ENCODE peak calls at places on chromosomes 11 and 22, in seven cellular contexts. One of them, this sample, is unnamed.

GRCh38 chr11:134513585-134514120 is 101.6 kb upstream of the B3GAT1 start:
- DNase-seq in PC-9: no peak
- DNase-seq in left lung: peak; percentile 5
- DNase-seq in SJSA1: no peak
- DNase-seq in astrocyte: no peak
- DNase-seq in NT2/D1: no peak
- DNase-seq in mammary epithelial cell: no peak
- DNase-seq in this sample: no peak

GRCh38 chr22:22903355-22903777 is 15.8 kb downstream of the IGLL5 start:
- DNase-seq in mammary epithelial cell: no peak
- DNase-seq in left lung: no peak
- DNase-seq in SJSA1: no peak
- DNase-seq in astrocyte: no peak
- DNase-seq in NT2/D1: no peak
- DNase-seq in PC-9: no peak
- DNase-seq in this sample: no peak

GRCh38 chr11:103013426-103013825 is 57.9 kb upstream of the MMP13 start:
- DNase-seq in SJSA1: no peak
- DNase-seq in left lung: no peak
- DNase-seq in PC-9: no peak
- DNase-seq in astrocyte: no peak
- DNase-seq in mammary epithelial cell: no peak
- DNase-seq in NT2/D1: no peak
- DNase-seq in this sample: no peak

GRCh38 chr11:42422094-42422493 is 889.7 kb upstream of the API5 start:
- DNase-seq in mammary epithelial cell: peak; percentile 32
- DNase-seq in astrocyte: peak; percentile 60
- DNase-seq in PC-9: no peak
- DNase-seq in NT2/D1: no peak
- DNase-seq in SJSA1: no peak
- DNase-seq in left lung: no peak
- DNase-seq in this sample: no peak

GRCh38 chr22:23133922-23134321 is 7.9 kb downstream of the RSPH14 start:
- DNase-seq in mammary epithelial cell: no peak
- DNase-seq in SJSA1: no peak
- DNase-seq in PC-9: no peak
- DNase-seq in astrocyte: no peak
- DNase-seq in NT2/D1: no peak
- DNase-seq in left lung: no peak
- DNase-seq in this sample: no peak

GRCh38 chr11:76861490-76861953 is 804 bp downstream of the ACER3 start:
- DNase-seq in SJSA1: no peak
- DNase-seq in mammary epithelial cell: peak; percentile 19
- DNase-seq in NT2/D1: no peak
- DNase-seq in left lung: no peak
- DNase-seq in PC-9: no peak
- DNase-seq in astrocyte: peak; percentile 3
- DNase-seq in this sample: peak; percentile 38

GRCh38 chr11:15901790-15902189 is 454.6 kb downstream of the SOX6 start:
- DNase-seq in left lung: no peak
- DNase-seq in NT2/D1: no peak
- DNase-seq in PC-9: peak; percentile 46
- DNase-seq in astrocyte: no peak
- DNase-seq in mammary epithelial cell: no peak
- DNase-seq in SJSA1: no peak
- DNase-seq in this sample: no peak

GRCh38 chr11:131644204-131644603 is 273.8 kb downstream of the NTM start:
- DNase-seq in PC-9: no peak
- DNase-seq in mammary epithelial cell: no peak
- DNase-seq in SJSA1: no peak
- DNase-seq in astrocyte: no peak
- DNase-seq in NT2/D1: no peak
- DNase-seq in left lung: no peak
- DNase-seq in this sample: no peak

GRCh38 chr11:762421-763072 is 14.7 kb downstream of the GATD1 start:
- DNase-seq in astrocyte: peak; percentile 68
- DNase-seq in left lung: no peak
- DNase-seq in NT2/D1: no peak
- DNase-seq in SJSA1: peak; percentile 65
- DNase-seq in mammary epithelial cell: peak; percentile 87
- DNase-seq in PC-9: peak; percentile 93
- DNase-seq in this sample: no peak

GRCh38 chr11:13694115-13694514 is 25.6 kb downstream of the FAR1 start:
- DNase-seq in left lung: no peak
- DNase-seq in NT2/D1: no peak
- DNase-seq in SJSA1: no peak
- DNase-seq in astrocyte: no peak
- DNase-seq in mammary epithelial cell: no peak
- DNase-seq in PC-9: no peak
- DNase-seq in this sample: no peak

GRCh38 chr11:1005913-1006312 is 30.6 kb downstream of the MUC6 start:
- DNase-seq in astrocyte: no peak
- DNase-seq in left lung: no peak
- DNase-seq in NT2/D1: no peak
- DNase-seq in PC-9: no peak
- DNase-seq in mammary epithelial cell: no peak
- DNase-seq in SJSA1: no peak
- DNase-seq in this sample: no peak

GRCh38 chr11:115580416-115580815 is 76.2 kb upstream of the CADM1 start:
- DNase-seq in PC-9: no peak
- DNase-seq in NT2/D1: no peak
- DNase-seq in mammary epithelial cell: no peak
- DNase-seq in left lung: no peak
- DNase-seq in astrocyte: no peak
- DNase-seq in SJSA1: no peak
- DNase-seq in this sample: no peak

GRCh38 chr11:48081151-48082010 is 101.0 kb downstream of the PTPRJ start:
- DNase-seq in SJSA1: peak; percentile 87
- DNase-seq in NT2/D1: no peak
- DNase-seq in astrocyte: peak; percentile 88
- DNase-seq in PC-9: no peak
- DNase-seq in mammary epithelial cell: peak; percentile 76
- DNase-seq in left lung: peak; percentile 71
- DNase-seq in this sample: no peak

GRCh38 chr11:102332611-102332994 is 14.4 kb upstream of the BIRC2 start:
- DNase-seq in left lung: no peak
- DNase-seq in SJSA1: no peak
- DNase-seq in astrocyte: no peak
- DNase-seq in mammary epithelial cell: no peak
- DNase-seq in NT2/D1: no peak
- DNase-seq in PC-9: peak; percentile 19
- DNase-seq in this sample: no peak

GRCh38 chr11:34181856-34182405 is 76.5 kb downstream of the NAT10 start:
- DNase-seq in PC-9: no peak
- DNase-seq in left lung: no peak
- DNase-seq in NT2/D1: no peak
- DNase-seq in mammary epithelial cell: no peak
- DNase-seq in SJSA1: no peak
- DNase-seq in astrocyte: no peak
- DNase-seq in this sample: no peak

GRCh38 chr11:106724293-106724892 is 293.9 kb downstream of the GUCY1A2 start:
- DNase-seq in astrocyte: peak; percentile 66
- DNase-seq in mammary epithelial cell: no peak
- DNase-seq in NT2/D1: no peak
- DNase-seq in PC-9: no peak
- DNase-seq in SJSA1: no peak
- DNase-seq in left lung: no peak
- DNase-seq in this sample: no peak

GRCh38 chr11:24226606-24227005 is 270.2 kb upstream of the LUZP2 start:
- DNase-seq in left lung: no peak
- DNase-seq in NT2/D1: no peak
- DNase-seq in PC-9: no peak
- DNase-seq in astrocyte: no peak
- DNase-seq in mammary epithelial cell: no peak
- DNase-seq in SJSA1: no peak
- DNase-seq in this sample: no peak

GRCh38 chr22:23243859-23244689 is 63.8 kb downstream of the BCR start:
- DNase-seq in SJSA1: no peak
- DNase-seq in astrocyte: no peak
- DNase-seq in NT2/D1: no peak
- DNase-seq in mammary epithelial cell: no peak
- DNase-seq in left lung: no peak
- DNase-seq in PC-9: no peak
- DNase-seq in this sample: no peak

GRCh38 chr11:67389477-67389876 is 2.3 kb upstream of the RAD9A start:
- DNase-seq in NT2/D1: peak; percentile 65
- DNase-seq in SJSA1: no peak
- DNase-seq in PC-9: no peak
- DNase-seq in left lung: no peak
- DNase-seq in astrocyte: no peak
- DNase-seq in mammary epithelial cell: no peak
- DNase-seq in this sample: peak; percentile 80

GRCh38 chr11:35794850-35795249 is 132.3 kb downstream of the TRIM44 start:
- DNase-seq in left lung: no peak
- DNase-seq in PC-9: peak; percentile 83
- DNase-seq in astrocyte: peak; percentile 75
- DNase-seq in NT2/D1: no peak
- DNase-seq in SJSA1: no peak
- DNase-seq in mammary epithelial cell: peak; percentile 70
- DNase-seq in this sample: no peak

GRCh38 chr11:126607374-126607773 is 251.9 kb downstream of the ST3GAL4 start:
- DNase-seq in left lung: no peak
- DNase-seq in PC-9: no peak
- DNase-seq in mammary epithelial cell: peak; percentile 39
- DNase-seq in NT2/D1: no peak
- DNase-seq in SJSA1: peak; percentile 50
- DNase-seq in astrocyte: peak; percentile 27
- DNase-seq in this sample: peak; percentile 63

GRCh38 chr11:65316979-65317786 is 2.5 kb downstream of the CDC42EP2 start:
- DNase-seq in NT2/D1: no peak
- DNase-seq in left lung: no peak
- DNase-seq in SJSA1: no peak
- DNase-seq in PC-9: peak; percentile 88
- DNase-seq in astrocyte: peak; percentile 65
- DNase-seq in mammary epithelial cell: peak; percentile 79
- DNase-seq in this sample: no peak

DNA sequence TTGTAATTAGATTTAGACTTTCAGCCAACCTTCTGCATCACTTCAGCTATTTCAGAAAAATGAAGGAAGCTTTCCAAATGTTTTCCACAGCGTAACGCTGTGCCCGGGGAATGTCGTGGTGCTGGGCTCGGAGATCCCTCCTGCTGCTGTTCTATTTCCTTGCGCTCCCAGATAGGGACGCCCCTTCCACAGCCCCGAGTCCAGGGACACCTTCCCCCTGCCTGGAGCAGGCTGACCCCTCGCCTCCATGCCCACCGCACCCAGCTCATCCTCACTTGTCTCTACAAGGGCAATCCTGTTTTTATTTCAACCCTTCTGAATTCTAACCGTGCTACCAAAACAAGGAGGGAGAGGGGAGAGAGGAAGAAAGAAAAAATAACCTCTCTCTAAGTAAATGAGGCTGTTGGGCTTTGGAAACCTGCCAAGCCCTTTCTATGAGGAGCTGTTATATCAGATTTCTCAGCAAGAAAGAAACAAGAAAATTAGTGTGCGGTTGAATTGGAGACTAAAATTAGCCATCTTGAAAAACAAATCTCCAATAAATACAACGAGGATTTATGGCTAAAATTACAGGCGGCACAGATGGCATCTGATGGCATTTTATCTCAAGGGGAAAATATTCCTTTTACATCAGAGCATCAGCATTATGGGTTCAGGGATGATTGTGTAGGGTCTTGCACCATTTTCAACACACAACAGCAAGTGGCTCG is 366.9 kb downstream of the BRD1 start:
- DNase-seq in NT2/D1: no peak
- DNase-seq in left lung: no peak
- DNase-seq in PC-9: no peak
- DNase-seq in mammary epithelial cell: no peak
- DNase-seq in SJSA1: no peak
- DNase-seq in astrocyte: no peak
- DNase-seq in this sample: peak; percentile 24
- H3K4me1 ChIP-seq in NT2/D1: no peaks in the 10 kb centered on the region
- H3K4me1 ChIP-seq in left lung: no peaks in the 10 kb centered on the region
- H3K4me1 ChIP-seq in PC-9: no peaks in the 10 kb centered on the region
- H3K4me1 ChIP-seq in mammary epithelial cell: no peaks in the 10 kb centered on the region
- H3K4me1 ChIP-seq in SJSA1: no peaks in the 10 kb centered on the region
- H3K4me1 ChIP-seq in astrocyte: no peaks in the 10 kb centered on the region
- H3K4me1 ChIP-seq in this sample: no peaks in the 10 kb centered on the region

GRCh38 chr22:46297151-46297819 is 615 bp downstream of the GTSE1 start:
- DNase-seq in NT2/D1: peak; percentile 3
- DNase-seq in SJSA1: peak; percentile 61
- DNase-seq in left lung: no peak
- DNase-seq in astrocyte: peak; percentile 24
- DNase-seq in mammary epithelial cell: peak; percentile 45
- DNase-seq in PC-9: no peak
- DNase-seq in this sample: peak; percentile 24
- H3K4me3 ChIP-seq in NT2/D1: peak overlapping the region; percentile 72
- H3K4me3 ChIP-seq in SJSA1: peak overlapping the region; percentile 80
- H3K4me3 ChIP-seq in left lung: peak overlapping the region; percentile 49
- H3K4me3 ChIP-seq in astrocyte: peak overlapping the region; percentile 72
- H3K4me3 ChIP-seq in mammary epithelial cell: peak overlapping the region; percentile 72
- H3K4me3 ChIP-seq in PC-9: peak overlapping the region; percentile 73
- H3K4me3 ChIP-seq in this sample: peak overlapping the region; percentile 82

DNA sequence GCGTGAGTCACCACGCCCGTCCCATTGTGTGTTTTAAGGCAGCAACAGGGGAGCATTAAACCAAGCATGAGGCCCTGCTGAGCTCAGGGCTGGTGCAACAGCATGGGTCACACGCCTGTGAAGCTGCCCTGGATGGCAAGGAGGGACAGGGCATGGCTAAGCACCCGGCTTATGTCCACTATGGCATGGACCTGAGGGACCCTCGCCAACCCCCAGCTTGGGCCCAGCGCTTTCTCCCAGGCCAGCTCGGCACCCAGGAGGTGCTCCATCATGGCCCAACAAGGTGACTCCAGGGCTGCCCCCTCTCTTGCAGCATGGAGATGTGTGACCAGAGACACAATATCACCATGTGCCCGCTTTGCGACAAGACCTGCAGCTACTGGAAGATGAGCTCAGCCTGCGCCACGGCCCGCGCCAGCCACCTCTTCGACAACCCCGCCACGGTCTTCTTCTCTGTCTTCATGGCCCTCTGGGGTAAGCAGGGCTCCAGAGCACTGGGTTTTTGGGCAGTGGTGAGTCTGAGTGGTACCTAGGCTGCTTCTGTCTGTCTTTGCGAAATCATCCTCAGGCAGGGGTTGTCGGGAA is 53.6 kb downstream of the ANO1 start:
- DNase-seq in NT2/D1: no peak
- DNase-seq in astrocyte: no peak
- DNase-seq in mammary epithelial cell: no peak
- DNase-seq in SJSA1: no peak
- DNase-seq in left lung: no peak
- DNase-seq in PC-9: no peak
- DNase-seq in this sample: no peak
- H3K36me3 ChIP-seq in NT2/D1: no peaks in the 10 kb centered on the region
- H3K36me3 ChIP-seq in astrocyte: no peaks in the 10 kb centered on the region
- H3K36me3 ChIP-seq in mammary epithelial cell: peaks cover 32% of the 10 kb centered on the region
- H3K36me3 ChIP-seq in SJSA1: no peaks in the 10 kb centered on the region
- H3K36me3 ChIP-seq in left lung: no peaks in the 10 kb centered on the region
- H3K36me3 ChIP-seq in PC-9: peaks cover 69% of the 10 kb centered on the region
- H3K36me3 ChIP-seq in this sample: no peaks in the 10 kb centered on the region

DNA sequence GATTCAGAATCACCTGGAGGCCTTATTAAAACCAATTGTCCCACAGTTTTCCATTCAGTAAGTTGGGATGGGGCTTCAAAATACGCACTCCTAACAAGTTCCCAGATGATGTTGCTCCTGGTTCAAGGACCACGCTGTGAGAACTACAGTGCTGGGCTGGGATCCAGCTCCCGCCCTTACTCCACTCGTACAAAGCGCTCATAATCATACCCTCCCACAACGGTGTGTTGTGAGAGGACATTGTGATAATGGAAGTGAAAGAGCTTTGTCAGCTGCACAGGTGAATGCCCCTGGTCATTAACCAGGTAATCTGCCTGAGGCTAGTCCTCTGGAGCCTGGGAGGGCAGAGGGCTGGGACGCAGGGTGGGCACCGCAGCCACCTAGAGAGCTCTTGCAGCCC is 1.3 kb upstream of the CD82 start:
- DNase-seq in mammary epithelial cell: peak; percentile 71
- DNase-seq in left lung: no peak
- DNase-seq in NT2/D1: no peak
- DNase-seq in astrocyte: peak; percentile 22
- DNase-seq in PC-9: no peak
- DNase-seq in SJSA1: no peak
- DNase-seq in this sample: no peak
- H3K4me1 ChIP-seq in mammary epithelial cell: peaks cover 82% of the 10 kb centered on the region
- H3K4me1 ChIP-seq in left lung: peaks cover 62% of the 10 kb centered on the region
- H3K4me1 ChIP-seq in NT2/D1: peaks cover 28% of the 10 kb centered on the region
- H3K4me1 ChIP-seq in astrocyte: peaks cover 46% of the 10 kb centered on the region
- H3K4me1 ChIP-seq in PC-9: peaks cover 14% of the 10 kb centered on the region
- H3K4me1 ChIP-seq in SJSA1: peaks cover 37% of the 10 kb centered on the region
- H3K4me1 ChIP-seq in this sample: peaks cover 10% of the 10 kb centered on the region

This sample was measured in HAP-1.